ENCODE peak calls at places on chromosomes 6 and 20, in ten cellular contexts. One of them, this sample, is unnamed.

GRCh38 chr20:7866279-7866678 is 74.0 kb downstream of the HAO1 start:
- DNase-seq in H1: no peak
- DNase-seq in hepatocyte: peak; percentile 50
- DNase-seq in mesendoderm: no peak
- DNase-seq in neuronal stem cell: no peak
- DNase-seq in PC-3: no peak
- DNase-seq in Karpas-422: no peak
- DNase-seq in trophoblast cell: no peak
- DNase-seq in GM23248: no peak
- DNase-seq in fibroblast of lung: no peak
- DNase-seq in this sample: peak; percentile 81

GRCh38 chr20:33191484-33191883 is 23.5 kb downstream of the BPIFA2 start:
- DNase-seq in PC-3: peak; percentile 5
- DNase-seq in trophoblast cell: no peak
- DNase-seq in mesendoderm: no peak
- DNase-seq in fibroblast of lung: no peak
- DNase-seq in neuronal stem cell: no peak
- DNase-seq in hepatocyte: no peak
- DNase-seq in H1: no peak
- DNase-seq in GM23248: no peak
- DNase-seq in Karpas-422: no peak
- DNase-seq in this sample: no peak

GRCh38 chr20:57783196-57783595 is 73.4 kb upstream of the PMEPA1 start:
- DNase-seq in mesendoderm: no peak
- DNase-seq in neuronal stem cell: no peak
- DNase-seq in trophoblast cell: no peak
- DNase-seq in GM23248: no peak
- DNase-seq in H1: no peak
- DNase-seq in PC-3: no peak
- DNase-seq in fibroblast of lung: no peak
- DNase-seq in Karpas-422: no peak
- DNase-seq in hepatocyte: no peak
- DNase-seq in this sample: no peak

GRCh38 chr20:57514273-57514751 is 10.6 kb downstream of the CTCFL start:
- DNase-seq in fibroblast of lung: peak; percentile 52
- DNase-seq in GM23248: peak; percentile 86
- DNase-seq in mesendoderm: peak; percentile 82
- DNase-seq in trophoblast cell: peak; percentile 70
- DNase-seq in neuronal stem cell: peak; percentile 62
- DNase-seq in H1: no peak
- DNase-seq in hepatocyte: peak; percentile 88
- DNase-seq in PC-3: peak; percentile 88
- DNase-seq in Karpas-422: peak; percentile 63
- DNase-seq in this sample: peak; percentile 68

GRCh38 chr6:154448448-154449096 is 61.9 kb downstream of the CNKSR3 start:
- DNase-seq in neuronal stem cell: no peak
- DNase-seq in PC-3: no peak
- DNase-seq in H1: no peak
- DNase-seq in hepatocyte: peak; percentile 37
- DNase-seq in mesendoderm: no peak
- DNase-seq in trophoblast cell: no peak
- DNase-seq in GM23248: peak; percentile 90
- DNase-seq in Karpas-422: no peak
- DNase-seq in fibroblast of lung: peak; percentile 94
- DNase-seq in this sample: peak; percentile 77

GRCh38 chr20:57387463-57387862 is 3.7 kb upstream of the RBM38 start:
- DNase-seq in trophoblast cell: no peak
- DNase-seq in mesendoderm: no peak
- DNase-seq in hepatocyte: no peak
- DNase-seq in GM23248: no peak
- DNase-seq in fibroblast of lung: no peak
- DNase-seq in neuronal stem cell: no peak
- DNase-seq in H1: no peak
- DNase-seq in PC-3: no peak
- DNase-seq in Karpas-422: no peak
- DNase-seq in this sample: no peak

GRCh38 chr6:155341130-155341828 is 27.0 kb upstream of the TFB1M start:
- DNase-seq in fibroblast of lung: peak; percentile 92
- DNase-seq in GM23248: peak; percentile 77
- DNase-seq in neuronal stem cell: no peak
- DNase-seq in PC-3: peak; percentile 74
- DNase-seq in Karpas-422: no peak
- DNase-seq in trophoblast cell: no peak
- DNase-seq in mesendoderm: no peak
- DNase-seq in hepatocyte: no peak
- DNase-seq in H1: no peak
- DNase-seq in this sample: no peak

GRCh38 chr20:63441777-63442493 is 30.5 kb downstream of the KCNQ2 start:
- DNase-seq in hepatocyte: peak; percentile 64
- DNase-seq in PC-3: peak; percentile 73
- DNase-seq in H1: no peak
- DNase-seq in Karpas-422: peak; percentile 46
- DNase-seq in GM23248: peak; percentile 66
- DNase-seq in neuronal stem cell: no peak
- DNase-seq in fibroblast of lung: peak; percentile 26
- DNase-seq in mesendoderm: peak; percentile 76
- DNase-seq in trophoblast cell: no peak
- DNase-seq in this sample: peak; percentile 41

GRCh38 chr6:6783736-6784135 is 195.2 kb downstream of the LY86 start:
- DNase-seq in H1: no peak
- DNase-seq in neuronal stem cell: no peak
- DNase-seq in Karpas-422: no peak
- DNase-seq in hepatocyte: no peak
- DNase-seq in fibroblast of lung: peak; percentile 19
- DNase-seq in GM23248: peak; percentile 19
- DNase-seq in trophoblast cell: no peak
- DNase-seq in mesendoderm: no peak
- DNase-seq in PC-3: no peak
- DNase-seq in this sample: no peak

GRCh38 chr6:624979-625378 is 31.9 kb downstream of the HUS1B start:
- DNase-seq in fibroblast of lung: peak; percentile 19
- DNase-seq in mesendoderm: peak; percentile 56
- DNase-seq in trophoblast cell: no peak
- DNase-seq in PC-3: peak; percentile 9
- DNase-seq in hepatocyte: peak; percentile 38
- DNase-seq in Karpas-422: peak; percentile 50
- DNase-seq in H1: no peak
- DNase-seq in GM23248: peak; percentile 2
- DNase-seq in neuronal stem cell: no peak
- DNase-seq in this sample: peak; percentile 7

GRCh38 chr20:48648482-48649051 is 179.2 kb downstream of the PREX1 start:
- DNase-seq in hepatocyte: no peak
- DNase-seq in GM23248: no peak
- DNase-seq in PC-3: peak; percentile 13
- DNase-seq in neuronal stem cell: no peak
- DNase-seq in H1: no peak
- DNase-seq in mesendoderm: no peak
- DNase-seq in fibroblast of lung: no peak
- DNase-seq in Karpas-422: peak; percentile 51
- DNase-seq in trophoblast cell: no peak
- DNase-seq in this sample: no peak

GRCh38 chr20:46694484-46694883 is 5.2 kb upstream of the TP53RK start:
- DNase-seq in Karpas-422: peak; percentile 71
- DNase-seq in neuronal stem cell: no peak
- DNase-seq in mesendoderm: peak; percentile 61
- DNase-seq in fibroblast of lung: no peak
- DNase-seq in hepatocyte: no peak
- DNase-seq in GM23248: peak; percentile 53
- DNase-seq in trophoblast cell: no peak
- DNase-seq in H1: no peak
- DNase-seq in PC-3: peak; percentile 25
- DNase-seq in this sample: peak; percentile 32

GRCh38 chr6:157891544-157892362 is 68.7 kb downstream of the SNX9 start:
- DNase-seq in PC-3: no peak
- DNase-seq in fibroblast of lung: peak; percentile 31
- DNase-seq in trophoblast cell: no peak
- DNase-seq in mesendoderm: peak; percentile 53
- DNase-seq in GM23248: no peak
- DNase-seq in H1: no peak
- DNase-seq in Karpas-422: no peak
- DNase-seq in neuronal stem cell: no peak
- DNase-seq in hepatocyte: no peak
- DNase-seq in this sample: no peak

GRCh38 chr6:163667372-163668060 is 253.0 kb downstream of the QKI start:
- DNase-seq in neuronal stem cell: no peak
- DNase-seq in Karpas-422: peak; percentile 82
- DNase-seq in PC-3: no peak
- DNase-seq in fibroblast of lung: peak; percentile 50
- DNase-seq in mesendoderm: no peak
- DNase-seq in H1: no peak
- DNase-seq in GM23248: peak; percentile 7
- DNase-seq in hepatocyte: no peak
- DNase-seq in trophoblast cell: peak; percentile 7
- DNase-seq in this sample: no peak

GRCh38 chr6:93516441-93516840 is 97.1 kb upstream of the EPHA7 start:
- DNase-seq in hepatocyte: no peak
- DNase-seq in neuronal stem cell: no peak
- DNase-seq in GM23248: no peak
- DNase-seq in Karpas-422: no peak
- DNase-seq in fibroblast of lung: no peak
- DNase-seq in PC-3: no peak
- DNase-seq in H1: no peak
- DNase-seq in trophoblast cell: no peak
- DNase-seq in mesendoderm: no peak
- DNase-seq in this sample: no peak

GRCh38 chr6:126539022-126539421 is 199.1 kb downstream of the CENPW start:
- DNase-seq in hepatocyte: no peak
- DNase-seq in mesendoderm: no peak
- DNase-seq in fibroblast of lung: peak; percentile 72
- DNase-seq in GM23248: peak; percentile 86
- DNase-seq in PC-3: peak; percentile 78
- DNase-seq in neuronal stem cell: no peak
- DNase-seq in trophoblast cell: no peak
- DNase-seq in H1: no peak
- DNase-seq in Karpas-422: no peak
- DNase-seq in this sample: peak; percentile 59

DNA sequence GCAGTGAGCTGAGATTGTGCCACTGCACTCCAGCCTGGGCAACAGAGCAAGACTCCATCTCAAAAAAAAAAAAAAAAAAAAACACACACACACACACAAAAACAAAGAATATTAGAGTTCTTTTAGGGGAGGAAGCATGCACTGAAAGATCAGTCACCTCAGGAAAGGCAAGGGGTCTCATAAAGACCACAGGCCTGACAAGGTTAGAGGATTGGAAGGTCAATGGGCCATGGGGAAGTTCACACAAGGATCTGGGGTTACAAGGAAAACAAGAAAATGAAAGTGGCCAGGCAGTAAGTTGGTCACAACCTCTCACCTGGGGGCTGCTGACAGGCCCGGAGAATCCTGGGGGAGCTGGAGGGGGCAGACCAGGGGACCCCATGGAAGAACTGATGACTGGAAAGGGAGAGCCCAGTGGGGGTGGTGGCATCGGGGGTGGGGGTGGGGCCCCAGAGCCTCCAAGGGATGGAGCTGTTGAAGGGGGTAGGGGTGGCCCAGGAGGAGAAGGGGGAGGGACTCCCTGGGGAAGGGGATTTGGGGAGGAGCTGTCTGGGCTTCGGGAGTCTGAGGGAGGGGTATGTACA is 1.5 kb downstream of the RXRB start:
- DNase-seq in hepatocyte: no peak
- DNase-seq in H1: no peak
- DNase-seq in Karpas-422: no peak
- DNase-seq in mesendoderm: no peak
- DNase-seq in GM23248: no peak
- DNase-seq in trophoblast cell: no peak
- DNase-seq in PC-3: no peak
- DNase-seq in neuronal stem cell: no peak
- DNase-seq in fibroblast of lung: no peak
- DNase-seq in this sample: no peak
- H3K4me3 ChIP-seq in hepatocyte: peak overlapping the region; percentile 71
- H3K4me3 ChIP-seq in H1: peak overlapping the region; percentile 87
- H3K4me3 ChIP-seq in Karpas-422: peak overlapping the region; percentile 100
- H3K4me3 ChIP-seq in mesendoderm: no peak overlapping the region
- H3K4me3 ChIP-seq in GM23248: peak overlapping the region; percentile 99
- H3K4me3 ChIP-seq in trophoblast cell: no peak overlapping the region
- H3K4me3 ChIP-seq in PC-3: peak overlapping the region; percentile 97
- H3K4me3 ChIP-seq in neuronal stem cell: no peak overlapping the region
- H3K4me3 ChIP-seq in fibroblast of lung: peak overlapping the region; percentile 96
- H3K4me3 ChIP-seq in this sample: no peak overlapping the region

GRCh38 chr6:26534681-26535465 is 3.3 kb upstream of the HMGN4 start:
- DNase-seq in PC-3: no peak
- DNase-seq in hepatocyte: no peak
- DNase-seq in GM23248: no peak
- DNase-seq in neuronal stem cell: no peak
- DNase-seq in H1: no peak
- DNase-seq in fibroblast of lung: no peak
- DNase-seq in mesendoderm: no peak
- DNase-seq in trophoblast cell: no peak
- DNase-seq in Karpas-422: no peak
- DNase-seq in this sample: no peak
- H3K4me2 ChIP-seq in PC-3: peak overlapping the region; percentile 86
- H3K4me2 ChIP-seq in hepatocyte: no peak overlapping the region
- H3K4me2 ChIP-seq in GM23248: no peak overlapping the region
- H3K4me2 ChIP-seq in neuronal stem cell: no peak overlapping the region
- H3K4me2 ChIP-seq in H1: no peak overlapping the region
- H3K4me2 ChIP-seq in fibroblast of lung: no peak overlapping the region
- H3K4me2 ChIP-seq in mesendoderm: no peak overlapping the region
- H3K4me2 ChIP-seq in trophoblast cell: no peak overlapping the region
- H3K4me2 ChIP-seq in Karpas-422: no peak overlapping the region
- H3K4me2 ChIP-seq in this sample: no peak overlapping the region

GRCh38 chr6:42889815-42890214 is 10.4 kb downstream of the RPL7L1 start:
- DNase-seq in H1: no peak
- DNase-seq in trophoblast cell: no peak
- DNase-seq in GM23248: no peak
- DNase-seq in PC-3: peak; percentile 22
- DNase-seq in fibroblast of lung: peak; percentile 17
- DNase-seq in mesendoderm: no peak
- DNase-seq in neuronal stem cell: no peak
- DNase-seq in Karpas-422: peak; percentile 70
- DNase-seq in hepatocyte: no peak
- DNase-seq in this sample: no peak
- H3K4me3 ChIP-seq in H1: peak overlapping the region; percentile 76
- H3K4me3 ChIP-seq in trophoblast cell: no peak overlapping the region
- H3K4me3 ChIP-seq in GM23248: peak overlapping the region; percentile 86
- H3K4me3 ChIP-seq in PC-3: peak overlapping the region; percentile 84
- H3K4me3 ChIP-seq in fibroblast of lung: peak overlapping the region; percentile 75
- H3K4me3 ChIP-seq in mesendoderm: peak overlapping the region; percentile 31
- H3K4me3 ChIP-seq in neuronal stem cell: no peak overlapping the region
- H3K4me3 ChIP-seq in Karpas-422: peak overlapping the region; percentile 72
- H3K4me3 ChIP-seq in hepatocyte: peak overlapping the region; percentile 77
- H3K4me3 ChIP-seq in this sample: peak overlapping the region; percentile 68

DNA sequence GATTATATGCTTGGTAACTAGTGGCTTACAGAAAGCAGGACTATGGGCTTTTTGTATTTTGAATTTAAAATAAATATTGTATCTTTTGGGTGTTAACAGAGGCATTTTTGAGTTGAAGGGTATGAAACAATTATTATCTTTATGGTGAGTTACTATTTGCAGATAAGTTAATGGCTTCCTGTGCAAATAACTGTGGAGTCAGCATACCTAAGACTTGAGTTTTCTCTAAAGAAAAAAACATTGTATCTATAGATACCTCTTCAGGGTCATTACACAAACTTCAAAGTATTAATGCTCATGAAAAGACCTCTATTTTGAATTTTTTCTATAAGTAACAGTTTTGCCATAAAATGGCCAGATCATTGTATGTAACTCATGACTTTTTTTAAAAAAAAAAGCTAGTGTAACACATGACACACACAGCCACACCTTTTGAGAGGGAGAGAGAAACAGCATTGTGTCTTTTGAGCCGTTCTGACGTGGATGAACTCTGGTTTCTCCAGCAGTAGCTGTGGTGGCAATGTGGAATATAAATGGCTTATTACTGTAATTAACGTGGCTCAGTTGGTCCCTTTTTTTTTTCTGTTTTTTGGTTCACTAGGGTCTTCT is 36.3 kb downstream of the PLEKHG1 start:
- DNase-seq in trophoblast cell: no peak
- DNase-seq in PC-3: no peak
- DNase-seq in GM23248: no peak
- DNase-seq in hepatocyte: peak; percentile 34
- DNase-seq in H1: no peak
- DNase-seq in neuronal stem cell: no peak
- DNase-seq in mesendoderm: no peak
- DNase-seq in Karpas-422: peak; percentile 60
- DNase-seq in fibroblast of lung: peak; percentile 10
- DNase-seq in this sample: no peak
- H3K4me2 ChIP-seq in trophoblast cell: no peak overlapping the region
- H3K4me2 ChIP-seq in PC-3: no peak overlapping the region
- H3K4me2 ChIP-seq in GM23248: no peak overlapping the region
- H3K4me2 ChIP-seq in hepatocyte: peak overlapping the region; percentile 52
- H3K4me2 ChIP-seq in H1: no peak overlapping the region
- H3K4me2 ChIP-seq in neuronal stem cell: no peak overlapping the region
- H3K4me2 ChIP-seq in mesendoderm: no peak overlapping the region
- H3K4me2 ChIP-seq in Karpas-422: peak overlapping the region; percentile 78
- H3K4me2 ChIP-seq in fibroblast of lung: no peak overlapping the region
- H3K4me2 ChIP-seq in this sample: no peak overlapping the region

This sample was measured in endothelial cell of umbilical vein.